ENCODE peak calls at places on chromosomes 5 and 9, in seven cellular contexts. G, I, Z, R, V, F and N are unnamed samples.

GRCh38 chr9:99851028-99851822 is 29.5 kb downstream of the NR4A3 start:
- DNase-seq in G (no peak), I (no peak), Z (no peak), R (no peak), V (no peak), F (no peak), N (no peak)

GRCh38 chr9:90893706-90894105 is 92.1 kb downstream of the SYK start:
- DNase-seq in G (no peak), I (no peak), Z (no peak), R (no peak), V (no peak), F (no peak), N (no peak)

GRCh38 chr5:61301820-61302563 is 30.1 kb upstream of the ZSWIM6 start:
- DNase-seq in G (peak; percentile 50), I (peak; percentile 90), Z (peak; percentile 81), R (peak; percentile 90), V (no peak), F (peak; percentile 88), N (peak; percentile 99)

GRCh38 chr5:126462239-126463014 is 39.2 kb downstream of the GRAMD2B start:
- DNase-seq in G (no peak), I (no peak), Z (peak; percentile 49), R (no peak), V (no peak), F (no peak), N (no peak)

GRCh38 chr9:128552744-128553221 is 396 bp downstream of the SPTAN1 start:
- DNase-seq in G (peak; percentile 77), I (peak; percentile 65), Z (peak; percentile 84), R (no peak), V (no peak), F (peak; percentile 49), N (no peak)

GRCh38 chr5:104375345-104375744 is 812.8 kb upstream of the NUDT12 start:
- DNase-seq in G (no peak), I (no peak), Z (no peak), R (no peak), V (no peak), F (no peak), N (no peak)

GRCh38 chr5:143921525-143922311 is 109.8 kb downstream of the HMHB1 start:
- DNase-seq in G (no peak), I (no peak), Z (no peak), R (peak; percentile 44), V (no peak), F (no peak), N (no peak)

GRCh38 chr9:78365979-78366697 is 69.2 kb downstream of the PSAT1 start:
- DNase-seq in G (no peak), I (no peak), Z (no peak), R (no peak), V (no peak), F (no peak), N (no peak)

GRCh38 chr5:6328173-6328572 is 50.2 kb downstream of the MED10 start:
- DNase-seq in G (no peak), I (peak; percentile 87), Z (peak; percentile 50), R (no peak), V (no peak), F (no peak), N (no peak)

GRCh38 chr9:90611568-90611967 is 31.1 kb downstream of the DIRAS2 start:
- DNase-seq in G (no peak), I (no peak), Z (no peak), R (no peak), V (no peak), F (no peak), N (no peak)

GRCh38 chr9:12813960-12814876 is 39.4 kb downstream of the LURAP1L start:
- DNase-seq in G (no peak), I (peak; percentile 15), Z (peak; percentile 55), R (peak; percentile 71), V (no peak), F (peak; percentile 58), N (peak; percentile 98)

GRCh38 chr9:12814877-12815237 is 40.0 kb downstream of the LURAP1L start:
- DNase-seq in G (no peak), I (no peak), Z (no peak), R (no peak), V (no peak), F (no peak), N (no peak)

GRCh38 chr9:12813533-12813932 is 38.7 kb downstream of the LURAP1L start:
- DNase-seq in G (no peak), I (no peak), Z (no peak), R (no peak), V (no peak), F (no peak), N (no peak)

GRCh38 chr9:12811935-12812334 is 37.1 kb downstream of the LURAP1L start:
- DNase-seq in G (no peak), I (no peak), Z (no peak), R (no peak), V (no peak), F (no peak), N (no peak)

DNA sequence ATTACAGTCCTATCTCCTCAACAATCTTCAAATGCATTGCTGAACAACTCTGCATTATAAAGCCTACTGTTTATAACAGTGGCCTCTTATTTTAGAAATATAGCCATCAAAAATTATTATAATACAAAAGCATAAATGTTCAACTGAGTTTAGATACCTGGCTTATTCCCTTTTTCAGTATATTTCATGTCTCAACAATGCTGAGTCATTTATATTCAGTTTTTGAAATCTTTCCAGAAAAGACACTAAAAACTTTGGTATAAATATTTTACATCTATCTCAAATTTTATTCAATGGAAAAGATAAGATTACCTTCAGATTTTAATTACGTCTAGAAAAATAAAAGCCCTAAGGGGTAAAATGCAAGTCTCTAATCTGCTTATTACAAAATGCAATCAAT is 37.9 kb downstream of the LURAP1L start:
- DNase-seq in G (no peak), I (no peak), Z (no peak), R (no peak), V (no peak), F (no peak), N (no peak)
- H3K27ac ChIP-seq in G (peak overlapping the region; percentile 75), I (no peak overlapping the region), Z (no peak overlapping the region), R (peak overlapping the region; percentile 80), V (no peak overlapping the region), F (peak overlapping the region; percentile 84), N (no peak overlapping the region)

GRCh38 chr9:133417541-133418461 is at the start of gene REXO4:
- DNase-seq in G (peak; percentile 83), I (peak; percentile 98), Z (peak; percentile 91), R (peak; percentile 73), V (peak; percentile 73), F (peak; percentile 83), N (peak; percentile 61)

GRCh38 chr9:133420392-133420827 is 1.8 kb upstream of the ADAMTS13 start:
- DNase-seq in G (no peak), I (peak; percentile 45), Z (peak; percentile 1), R (no peak), V (no peak), F (no peak), N (no peak)

GRCh38 chr9:133421615-133422542 is at the start of gene ADAMTS13:
- DNase-seq in G (no peak), I (peak; percentile 81), Z (peak; percentile 13), R (peak; percentile 58), V (no peak), F (no peak), N (no peak)

GRCh38 chr9:133415107-133415506 is 2.7 kb downstream of the REXO4 start:
- DNase-seq in G (no peak), I (no peak), Z (no peak), R (no peak), V (no peak), F (no peak), N (no peak)

GRCh38 chr9:133419005-133419404 is 1.2 kb upstream of the REXO4 start:
- DNase-seq in G (no peak), I (no peak), Z (peak; percentile 30), R (no peak), V (no peak), F (no peak), N (no peak)
- H3K27ac ChIP-seq in G (no peak overlapping the region), I (no peak overlapping the region), Z (no peak overlapping the region), R (no peak overlapping the region), V (no peak overlapping the region), F (peak overlapping the region; percentile 94), N (no peak overlapping the region)

DNA sequence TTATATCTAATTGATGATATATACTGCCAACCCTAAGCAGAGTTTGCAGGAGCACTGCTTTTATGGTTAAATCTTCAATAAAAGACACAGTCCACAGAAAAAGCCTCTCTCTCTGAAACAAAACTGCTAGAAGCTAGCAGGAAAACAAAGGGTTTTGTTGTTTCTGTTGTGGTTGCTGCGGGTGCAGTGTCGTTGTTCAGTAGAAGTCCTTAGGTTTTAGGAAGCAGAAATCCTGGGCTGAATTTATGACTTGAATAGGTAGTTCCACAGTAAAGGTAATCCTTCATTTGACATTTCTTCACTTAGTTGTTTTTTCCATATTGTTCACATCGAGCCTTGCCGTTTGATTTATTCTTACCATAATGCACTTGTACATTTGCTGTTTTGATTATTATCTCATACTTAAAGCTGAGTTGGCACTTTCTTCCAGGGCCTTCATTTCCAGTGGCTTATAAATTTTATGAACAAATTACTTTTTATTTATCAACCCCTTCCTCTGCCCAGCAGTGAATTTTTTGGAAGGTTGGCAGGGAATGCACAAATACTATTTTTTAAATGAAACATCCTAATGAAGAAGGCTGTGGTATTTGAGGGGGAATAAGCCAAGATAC is 209.6 kb upstream of the SLC30A5 start:
- DNase-seq in G (no peak), I (no peak), Z (no peak), R (no peak), V (no peak), F (no peak), N (no peak)
- H3K27ac ChIP-seq in G (no peak overlapping the region), I (no peak overlapping the region), Z (no peak overlapping the region), R (no peak overlapping the region), V (peak overlapping the region; percentile 11), F (no peak overlapping the region), N (no peak overlapping the region)

DNA sequence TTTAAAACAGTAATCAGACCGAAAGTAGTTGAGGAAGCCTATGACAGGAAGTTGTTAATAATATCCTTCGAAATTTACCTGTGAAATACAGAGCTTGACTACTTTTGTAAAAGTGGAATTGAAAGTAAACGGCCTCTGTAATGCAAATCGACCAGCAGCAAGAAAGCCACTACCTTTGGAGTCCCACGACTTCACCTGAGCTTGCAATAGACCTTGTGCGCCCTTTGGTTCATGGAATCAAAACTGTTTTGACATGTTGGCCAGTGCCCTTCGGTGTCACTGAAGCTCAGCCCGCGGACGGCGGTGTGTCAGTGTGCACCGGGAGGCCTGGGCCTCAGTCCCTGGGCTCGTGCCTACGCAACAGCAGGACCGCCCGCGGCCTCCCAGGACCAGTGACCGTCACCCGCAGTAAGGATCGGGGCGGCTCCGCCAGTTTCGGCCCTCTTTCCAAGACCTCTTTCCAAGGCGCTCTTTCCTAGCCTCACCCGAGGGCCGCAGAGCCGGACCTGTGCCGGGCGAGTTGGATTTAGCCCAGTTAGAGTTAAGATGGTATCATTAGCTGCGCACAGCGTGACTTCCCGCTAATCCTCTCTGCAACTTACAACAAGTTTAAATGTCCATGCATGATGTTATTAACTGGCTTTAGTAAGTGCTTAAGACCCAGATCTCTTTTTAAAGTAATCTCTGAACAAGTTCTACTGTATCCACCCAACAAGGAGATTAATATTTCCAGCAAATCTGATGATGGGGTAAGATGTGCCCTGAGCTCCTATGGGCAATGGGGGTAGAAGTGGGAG is 223.3 kb downstream of the MEF2C start:
- DNase-seq in G (no peak), I (peak; percentile 60), Z (peak; percentile 49), R (no peak), V (peak; percentile 47), F (no peak), N (no peak)
- H3K27ac ChIP-seq in G (no peak overlapping the region), I (no peak overlapping the region), Z (no peak overlapping the region), R (no peak overlapping the region), V (peak overlapping the region; percentile 95), F (no peak overlapping the region), N (no peak overlapping the region)

DNA sequence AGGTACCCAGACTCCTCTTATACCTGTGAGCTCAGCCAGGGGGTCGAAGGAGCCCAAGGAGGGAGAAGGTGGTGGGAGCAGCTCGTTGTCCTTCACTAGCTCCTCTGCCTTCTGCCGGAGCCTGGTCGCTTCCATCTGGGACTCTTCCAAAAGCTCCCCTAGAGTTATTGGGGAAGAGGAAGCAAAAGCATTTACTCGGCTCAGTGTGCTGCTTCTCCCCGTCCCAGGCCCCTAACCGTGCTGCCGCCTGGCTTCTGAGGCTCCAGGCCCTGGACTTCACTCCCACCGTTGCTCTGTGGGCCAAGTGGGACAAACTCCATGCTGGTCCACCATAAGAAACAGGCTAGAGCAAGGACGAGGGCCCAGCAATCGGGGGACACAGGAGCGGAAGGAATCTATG is 17.2 kb downstream of the TNIP1 start:
- DNase-seq in G (no peak), I (no peak), Z (no peak), R (no peak), V (no peak), F (no peak), N (no peak)
- H3K27ac ChIP-seq in G (peak overlapping the region; percentile 83), I (no peak overlapping the region), Z (peak overlapping the region; percentile 93), R (peak overlapping the region; percentile 81), V (no peak overlapping the region), F (peak overlapping the region; percentile 80), N (peak overlapping the region; percentile 65)